ENCODE peak calls at places on chromosome X, in eight cellular contexts. B is hypothalamus; Q is caudate nucleus; V is Kasumi-1; O is tibial nerve; M is mucosa of gallbladder; X is GM04504; S is activated CD8-positive, alpha-beta T cell treated with anti-CD3 and anti-CD28 coated beads, Interleukin-2, amount 10 ng/mL, durations not matched to agents 7 days and 5 days. F is an unnamed sample.
A peak's percentile ranks its signal among the peaks of the same experiment; 100 is the strongest.

GRCh38 chrX:155247497-155247896 is 16.8 kb downstream of the RAB39B start:
- DNase-seq in O (no peak), V (no peak), M (no peak), S (no peak), X (no peak), B (no peak), Q (no peak), F (no peak)

GRCh38 chrX:9456250-9457074 is 8.4 kb upstream of the TBL1X start:
- DNase-seq in Q (no peak), V (peak; percentile 26), O (no peak), B (no peak), M (no peak), S (peak; percentile 54), X (no peak), F (no peak)

GRCh38 chrX:50450324-50450723 is 20.3 kb downstream of the DGKK start:
- DNase-seq in X (no peak), B (no peak), M (no peak), V (no peak), O (no peak), S (no peak), Q (no peak), F (no peak)

GRCh38 chrX:112946227-112946626 is 105.6 kb upstream of the AMOT start:
- DNase-seq in V (no peak), B (no peak), S (no peak), O (no peak), X (no peak), M (no peak), Q (no peak), F (no peak)

GRCh38 chrX:50698944-50699343 is 115.0 kb downstream of the SHROOM4 start:
- DNase-seq in X (no peak), S (no peak), M (no peak), O (no peak), Q (no peak), B (no peak), V (no peak), F (no peak)

GRCh38 chrX:132219343-132219768 is at the start of gene RAP2C:
- DNase-seq in O (peak; percentile 63), Q (peak; percentile 55), X (no peak), S (peak; percentile 73), V (peak; percentile 70), B (peak; percentile 5), M (peak; percentile 75), F (peak; percentile 64)

GRCh38 chrX:69119122-69119521 is 46.1 kb downstream of the PJA1 start:
- DNase-seq in B (no peak), O (no peak), V (no peak), X (no peak), S (no peak), M (no peak), Q (no peak), F (no peak)

GRCh38 chrX:19070555-19070994 is 51.7 kb downstream of the ADGRG2 start:
- DNase-seq in V (no peak), Q (no peak), S (no peak), M (no peak), X (no peak), B (no peak), O (no peak), F (no peak)

GRCh38 chrX:65932173-65933084 is 107.5 kb downstream of the VSIG4 start:
- DNase-seq in O (no peak), X (no peak), B (no peak), M (peak; percentile 48), S (no peak), Q (no peak), V (peak; percentile 1), F (no peak)

GRCh38 chrX:80430826-80431501 is 10.7 kb downstream of the TENT5D start:
- DNase-seq in O (no peak), Q (no peak), V (no peak), M (no peak), B (no peak), X (no peak), S (no peak), F (no peak)

GRCh38 chrX:18026171-18026570 is 165.1 kb upstream of the RAI2 start:
- DNase-seq in M (no peak), Q (no peak), X (no peak), B (no peak), O (no peak), V (no peak), S (no peak), F (peak; percentile 22)

GRCh38 chrX:13449441-13449840 is 120.0 kb upstream of the EGFL6 start:
- DNase-seq in M (no peak), B (no peak), O (no peak), S (no peak), Q (no peak), V (no peak), X (no peak), F (no peak)

GRCh38 chrX:44872319-44872816 is 620 bp upstream of the KDM6A start:
- DNase-seq in M (no peak), Q (peak; percentile 37), B (peak; percentile 36), O (peak; percentile 12), S (peak; percentile 41), X (no peak), V (peak; percentile 20), F (no peak)

GRCh38 chrX:1535241-1536041 is 1.5 kb downstream of the P2RY8 start:
- DNase-seq in O (no peak), B (no peak), Q (peak; percentile 2), M (peak; percentile 40), V (peak; percentile 40), X (no peak), S (peak; percentile 77), F (no peak)

GRCh38 chrX:11267311-11267910 is 25.8 kb upstream of the AMELX start:
- DNase-seq in B (no peak), S (no peak), Q (no peak), X (no peak), V (no peak), M (no peak), O (no peak), F (no peak)

GRCh38 chrX:124098089-124098488 is 136.6 kb downstream of the STAG2 start:
- DNase-seq in Q (no peak), V (peak; percentile 50), M (no peak), X (peak; percentile 2), B (no peak), S (no peak), O (no peak), F (peak; percentile 25)

GRCh38 chrX:69015156-69015555 is 150.1 kb downstream of the PJA1 start:
- DNase-seq in M (peak; percentile 9), B (no peak), X (no peak), O (no peak), V (no peak), S (no peak), Q (no peak), F (no peak)

GRCh38 chrX:112851161-112851779 is 10.6 kb upstream of the AMOT start:
- DNase-seq in M (peak; percentile 31), V (no peak), Q (no peak), X (no peak), S (peak; percentile 21), B (no peak), O (no peak), F (no peak)

GRCh38 chrX:23559975-23560374 is 107.3 kb upstream of the PRDX4 start:
- DNase-seq in B (no peak), M (no peak), O (no peak), Q (no peak), X (no peak), S (no peak), V (peak; percentile 24), F (no peak)

GRCh38 chrX:87392369-87392768 is 125.2 kb upstream of the KLHL4 start:
- DNase-seq in M (no peak), O (no peak), B (no peak), S (no peak), X (no peak), V (no peak), Q (no peak), F (no peak)

GRCh38 chrX:96436105-96436504 is 248.5 kb upstream of the DIAPH2 start:
- DNase-seq in B (no peak), O (no peak), Q (no peak), M (no peak), V (no peak), X (peak; percentile 26), S (no peak), F (no peak)